ENCODE peak calls at places on chromosomes 1 and 21, in ten cellular contexts. J, Y, U, G, C, B, M, D, N and Z are unnamed samples.

GRCh38 chr1:44405041-44405803 is at the start of gene RNF220:
- DNase-seq in G (no peak), B (peak), M (no peak), N (peak), J (no peak), D (peak), Y (no peak), U (peak), C (peak), Z (peak)

GRCh38 chr21:36150192-36150711 is 6.4 kb upstream of the DOP1B start:
- DNase-seq in G (peak), Y (no peak), M (no peak), J (no peak), U (peak), C (no peak), D (peak), N (peak), B (peak), Z (no peak)

GRCh38 chr1:26410706-26411623 is at the start of gene LIN28A:
- DNase-seq in M (no peak), D (no peak), U (no peak), Y (no peak), C (no peak), J (no peak), G (no peak), B (no peak), N (no peak), Z (no peak)

GRCh38 chr1:5661196-5662130 is 330.8 kb downstream of the NPHP4 start:
- DNase-seq in N (no peak), M (no peak), B (no peak), J (no peak), D (no peak), U (no peak), C (no peak), G (no peak), Y (no peak), Z (no peak)

GRCh38 chr1:237878406-237878805 is 12.3 kb downstream of the ZP4 start:
- DNase-seq in C (no peak), Y (no peak), N (no peak), B (no peak), J (no peak), U (no peak), M (no peak), D (no peak), G (no peak), Z (no peak)

GRCh38 chr1:90716243-90716551 is 905 bp downstream of the BARHL2 start:
- DNase-seq in B (no peak), G (no peak), D (no peak), Y (no peak), C (no peak), U (no peak), M (no peak), J (no peak), N (no peak), Z (no peak)

GRCh38 chr1:6711174-6711573 is 9.6 kb upstream of the DNAJC11 start:
- DNase-seq in J (no peak), G (no peak), M (no peak), B (no peak), N (no peak), U (no peak), D (no peak), Y (no peak), C (no peak), Z (no peak)

GRCh38 chr1:91166106-91166712 is 144.4 kb upstream of the ZNF644 start:
- DNase-seq in N (peak), U (peak), D (peak), B (peak), C (peak), J (peak), M (no peak), Y (peak), G (no peak), Z (peak)

GRCh38 chr1:56285554-56286402 is 293.6 kb downstream of the PLPP3 start:
- DNase-seq in N (no peak), D (no peak), B (no peak), Y (no peak), G (no peak), U (no peak), J (no peak), M (no peak), C (no peak), Z (no peak)

GRCh38 chr1:2349821-2350220 is 41.5 kb downstream of the MORN1 start:
- DNase-seq in J (no peak), C (no peak), D (no peak), M (no peak), N (no peak), U (no peak), B (no peak), Y (no peak), G (no peak), Z (no peak)

GRCh38 chr1:63635681-63636080 is 42.5 kb downstream of the PGM1 start:
- DNase-seq in N (peak), J (no peak), C (no peak), G (no peak), Y (no peak), M (no peak), D (no peak), U (peak), B (no peak), Z (no peak)

GRCh38 chr1:19313636-19313959 is 1.5 kb downstream of the SLC66A1 start:
- DNase-seq in D (no peak), U (no peak), G (no peak), N (no peak), C (no peak), J (no peak), Y (no peak), M (no peak), B (no peak), Z (no peak)

GRCh38 chr1:68675336-68675735 is 178.5 kb upstream of the DEPDC1 start:
- DNase-seq in N (no peak), C (no peak), U (no peak), J (no peak), D (no peak), Y (no peak), B (no peak), G (no peak), M (no peak), Z (no peak)

GRCh38 chr1:219155140-219155539 is 18.5 kb upstream of the LYPLAL1 start:
- DNase-seq in U (no peak), D (no peak), C (no peak), Y (no peak), J (no peak), M (no peak), N (peak), B (peak), G (no peak), Z (no peak)

GRCh38 chr1:92705456-92705855 is 79.5 kb downstream of the EVI5 start:
- DNase-seq in J (no peak), M (no peak), U (no peak), Y (no peak), B (peak), C (no peak), D (no peak), N (peak), G (no peak), Z (no peak)

GRCh38 chr1:5267603-5268235 is 613.3 kb downstream of the AJAP1 start:
- DNase-seq in Y (no peak), G (no peak), J (no peak), M (no peak), N (no peak), D (no peak), B (no peak), U (no peak), C (no peak), Z (no peak)

GRCh38 chr1:163697137-163697536 is 375.4 kb downstream of the NUF2 start:
- DNase-seq in B (no peak), D (no peak), U (no peak), C (no peak), M (no peak), N (no peak), G (no peak), J (no peak), Y (no peak), Z (no peak)

GRCh38 chr1:163692266-163692665 is 370.5 kb downstream of the NUF2 start:
- DNase-seq in G (no peak), D (peak), Y (no peak), U (no peak), C (no peak), N (no peak), M (no peak), J (no peak), B (no peak), Z (no peak)
- TF ChIP-seq POLR2A in G (no peak), D (no peak), Y (no peak), U (no peak), C (no peak), N (no peak), M (no peak), J (no peak), B (no peak), Z (no peak)

DNA sequence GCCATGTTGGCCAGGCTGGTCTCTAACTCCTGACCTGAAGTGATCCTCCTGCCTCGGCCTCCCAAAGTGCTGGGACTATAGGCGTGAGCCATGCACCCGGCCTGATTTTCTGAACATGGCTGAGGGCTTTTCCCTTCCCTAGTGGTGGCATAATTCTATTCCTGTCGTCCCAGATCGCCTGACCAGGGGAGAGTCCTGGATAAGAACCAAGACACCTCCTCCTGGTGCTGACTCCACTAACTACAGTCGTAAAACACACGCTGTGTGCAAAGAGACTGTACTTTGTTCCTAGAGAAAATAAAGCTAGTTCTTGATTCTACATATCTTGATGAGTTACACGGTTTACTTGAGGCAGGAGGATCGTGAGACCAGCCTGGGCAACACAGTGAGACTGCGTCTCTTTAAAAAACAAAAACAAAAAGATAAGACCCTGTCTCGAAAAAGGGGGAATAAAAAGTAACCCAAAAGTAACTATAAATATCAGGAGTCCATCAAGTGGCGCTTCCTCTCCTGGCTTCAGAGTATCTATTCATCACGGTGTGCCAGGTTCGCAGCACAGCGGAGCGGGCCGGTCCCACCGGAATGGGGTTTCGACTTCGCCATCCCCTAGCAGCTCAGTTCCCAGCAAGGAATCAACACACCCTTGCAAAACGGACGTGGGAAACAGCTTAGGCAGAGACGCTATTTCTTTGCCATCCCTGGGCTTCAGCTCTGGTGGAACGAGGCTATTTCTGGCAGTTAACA is 973 bp downstream of the SDF4 start:
- DNase-seq in J (no peak), N (peak), Y (no peak), B (peak), C (peak), M (no peak), D (no peak), G (no peak), U (no peak), Z (peak)
- TF ChIP-seq POLR2A in J (no peak), N (no peak), Y (no peak), B (no peak), C (peak), M (no peak), D (no peak), G (no peak), U (no peak), Z (no peak)

DNA sequence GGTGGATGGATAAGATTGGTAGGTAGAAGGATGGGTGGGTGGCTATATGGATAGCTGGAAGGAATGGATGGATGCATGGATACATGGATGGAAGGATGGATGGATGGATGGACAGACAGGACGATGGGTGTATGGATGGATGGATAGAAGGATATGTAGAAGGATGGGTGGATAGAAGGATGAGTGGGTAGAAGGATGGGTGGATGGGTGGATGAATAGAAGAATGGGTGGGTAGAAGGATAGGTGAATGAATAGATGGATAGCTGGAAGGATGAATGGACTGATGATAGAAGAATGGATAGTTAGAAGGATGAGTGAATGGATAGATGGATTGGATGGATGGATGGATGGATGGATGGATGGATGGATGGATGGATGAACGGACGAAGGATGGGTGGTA is 5.0 kb downstream of the MASP2 start:
- DNase-seq in J (no peak), G (no peak), C (no peak), B (no peak), D (no peak), N (no peak), U (no peak), M (no peak), Y (no peak), Z (no peak)
- TF ChIP-seq POLR2A in J (no peak), G (no peak), C (no peak), B (no peak), D (no peak), N (no peak), U (no peak), M (no peak), Y (no peak), Z (no peak)

DNA sequence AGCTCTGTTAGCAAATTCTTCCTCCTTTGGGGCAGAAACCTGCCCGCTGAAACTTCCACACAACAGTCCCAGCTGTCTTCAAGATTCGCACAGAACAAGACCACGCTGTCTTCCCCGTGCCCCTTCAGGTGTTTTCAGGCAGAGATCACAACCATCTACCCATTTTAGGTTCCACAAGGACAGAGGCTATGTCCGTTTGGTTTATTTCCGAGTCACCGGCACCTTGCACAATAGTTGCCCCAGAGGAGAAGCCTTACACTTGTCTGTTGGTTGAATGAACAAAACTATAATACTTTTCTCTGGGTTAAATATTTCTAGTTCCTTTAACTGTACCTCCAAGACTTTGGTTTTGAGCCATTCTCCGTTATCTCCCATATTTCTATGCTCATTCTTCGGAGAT is 69.3 kb upstream of the SLC2A1 start:
- DNase-seq in D (no peak), G (no peak), J (no peak), U (no peak), Y (no peak), N (no peak), M (no peak), C (no peak), B (peak), Z (no peak)
- TF ChIP-seq POLR2A in D (no peak), G (no peak), J (no peak), U (no peak), Y (no peak), N (no peak), M (no peak), C (no peak), B (no peak), Z (no peak)

DNA sequence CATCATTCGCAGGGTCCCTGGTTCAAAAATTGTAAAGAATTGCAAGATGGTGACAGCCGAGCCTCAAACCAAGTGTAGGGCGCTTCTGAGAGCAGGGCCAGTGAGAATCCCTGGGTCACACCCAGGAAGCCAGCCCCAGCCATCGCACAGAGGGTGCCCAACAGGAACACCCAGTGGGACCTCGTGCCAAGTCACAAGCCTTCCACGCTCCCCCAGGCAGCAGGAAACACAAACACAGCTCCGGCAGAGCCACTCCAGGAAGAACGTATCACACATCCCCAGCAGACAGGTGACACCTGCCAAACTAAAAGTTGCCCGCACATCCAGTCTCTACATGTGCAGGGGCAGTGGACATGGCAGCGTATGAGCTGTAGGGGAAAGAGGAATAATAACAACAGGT is 20.2 kb downstream of the DHRS3 start:
- DNase-seq in D (no peak), C (no peak), G (peak), M (peak), B (no peak), Y (no peak), U (peak), J (no peak), N (no peak), Z (no peak)
- TF ChIP-seq POLR2A in D (no peak), C (no peak), G (no peak), M (no peak), B (no peak), Y (no peak), U (peak), J (no peak), N (no peak), Z (no peak)

DNA sequence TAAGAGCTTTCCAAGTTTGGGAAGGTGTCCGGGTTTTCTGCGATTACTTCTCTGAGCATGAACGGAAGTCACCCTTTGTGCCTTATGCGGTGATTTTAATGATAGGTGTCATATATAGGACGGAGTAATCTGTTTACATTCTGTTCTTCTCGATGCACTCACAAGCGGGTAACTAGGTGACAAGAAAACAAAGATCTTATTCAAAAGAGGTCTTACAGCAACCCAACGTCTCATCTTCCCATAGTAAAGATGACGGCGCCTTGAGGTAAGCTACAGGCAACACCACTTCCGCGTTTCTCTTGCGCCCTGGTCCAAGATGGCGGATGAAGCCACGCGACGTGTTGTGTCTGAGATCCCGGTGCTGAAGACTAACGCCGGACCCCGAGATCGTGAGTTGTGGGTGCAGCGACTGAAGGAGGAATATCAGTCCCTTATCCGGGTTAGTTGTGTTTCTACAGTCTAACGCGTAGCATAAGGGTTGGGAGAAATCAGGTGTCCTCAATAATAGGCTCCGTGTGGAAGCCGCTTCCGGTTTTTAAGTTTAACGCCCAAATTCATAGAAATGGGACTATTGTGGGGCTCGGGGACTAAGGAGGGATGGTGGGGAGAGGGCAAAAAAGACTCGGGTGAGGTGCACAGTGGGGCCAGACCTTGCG is at the start of gene UFC1:
- DNase-seq in M (peak), N (peak), Y (peak), J (peak), C (peak), U (peak), G (peak), B (peak), D (peak), Z (peak)
- TF ChIP-seq POLR2A in M (no peak), N (peak), Y (peak), J (no peak), C (peak), U (peak), G (no peak), B (peak), D (no peak), Z (peak)

DNA sequence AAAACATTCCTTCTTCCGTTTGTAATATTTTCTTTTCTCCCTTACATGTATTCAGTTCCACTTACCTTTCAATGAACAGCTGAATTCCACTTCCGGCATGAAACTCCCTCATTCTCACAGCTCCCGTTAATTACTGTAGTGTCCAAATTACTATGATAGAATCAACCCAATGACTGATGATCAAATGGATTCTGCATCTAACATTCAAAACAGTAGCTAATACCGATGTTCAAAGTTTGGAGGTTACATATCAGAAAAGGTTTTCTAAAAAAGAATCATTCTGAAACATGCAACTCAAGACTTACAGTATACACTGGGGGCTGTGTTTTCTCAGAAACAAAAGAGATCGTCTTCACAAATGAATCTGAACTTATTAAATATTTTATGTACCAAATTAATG is 77.2 kb downstream of the PTPRC start:
- DNase-seq in Y (no peak), C (no peak), G (no peak), M (no peak), J (no peak), B (no peak), U (no peak), N (no peak), D (no peak), Z (no peak)
- TF ChIP-seq POLR2A in Y (no peak), C (no peak), G (no peak), M (no peak), J (no peak), B (no peak), U (no peak), N (no peak), D (no peak), Z (no peak)

GRCh38 chr1:112618721-112619517 is at the start of gene ST7L:
- DNase-seq in D (peak), G (peak), U (peak), M (peak), J (peak), N (peak), B (peak), Y (no peak), C (peak), Z (peak)
- TF ChIP-seq POLR2A in D (no peak), G (peak), U (no peak), M (no peak), J (no peak), N (no peak), B (peak), Y (peak), C (no peak), Z (peak)

GRCh38 chr1:228488107-228488817 is 1.1 kb downstream of the RNF187 start:
- DNase-seq in D (no peak), G (no peak), U (no peak), Y (no peak), M (no peak), N (no peak), J (no peak), B (no peak), C (no peak), Z (no peak)

GRCh38 chr1:228490120-228491078 is 3.2 kb downstream of the RNF187 start:
- DNase-seq in N (peak), J (no peak), C (no peak), M (no peak), U (no peak), D (no peak), Y (no peak), B (no peak), G (no peak), Z (no peak)

GRCh38 chr1:228486596-228487335 is 416 bp upstream of the RNF187 start:
- DNase-seq in J (peak), U (no peak), C (peak), B (peak), M (peak), G (peak), D (peak), Y (peak), N (peak), Z (peak)

GRCh38 chr1:228488818-228489674 is 1.9 kb downstream of the RNF187 start:
- DNase-seq in J (no peak), M (no peak), C (no peak), Y (no peak), D (no peak), U (no peak), N (no peak), B (no peak), G (no peak), Z (no peak)

GRCh38 chr1:228487336-228488106 is at the start of gene RNF187:
- DNase-seq in C (peak), D (no peak), Y (peak), M (no peak), J (peak), G (peak), N (peak), B (peak), U (peak), Z (peak)
- TF ChIP-seq POLR2A in C (no peak), D (no peak), Y (no peak), M (no peak), J (no peak), G (no peak), N (no peak), B (peak), U (no peak), Z (peak)

GRCh38 chr1:234214129-234214910 is 158.9 kb upstream of the COA6 start:
- DNase-seq in M (no peak), C (peak), N (peak), G (peak), U (no peak), D (peak), Y (peak), B (no peak), J (peak), Z (no peak)
- TF ChIP-seq POLR2A in M (no peak), C (no peak), N (no peak), G (no peak), U (no peak), D (no peak), Y (no peak), B (no peak), J (no peak), Z (no peak)